ENCODE peak calls at places on chromosomes 4 and X, in five cellular contexts. One of them, this sample, is unnamed.

GRCh38 chr4:131091896-131092295 is 1995.9 kb downstream of the C4orf33 start:
- DNase-seq in WTC11: no peak
- DNase-seq in endothelial cell: no peak
- DNase-seq in brain microvascular endothelial cell: no peak
- DNase-seq in fibroblast of mammary gland: peak; percentile 44
- DNase-seq in this sample: no peak

GRCh38 chr4:108620933-108621905 is 843 bp downstream of the RPL34 start:
- DNase-seq in WTC11: no peak
- DNase-seq in endothelial cell: no peak
- DNase-seq in brain microvascular endothelial cell: no peak
- DNase-seq in fibroblast of mammary gland: peak; percentile 38
- DNase-seq in this sample: no peak

GRCh38 chr4:176774852-176775251 is 17.9 kb downstream of the VEGFC start:
- DNase-seq in WTC11: no peak
- DNase-seq in endothelial cell: no peak
- DNase-seq in brain microvascular endothelial cell: no peak
- DNase-seq in fibroblast of mammary gland: no peak
- DNase-seq in this sample: no peak

GRCh38 chrX:12975999-12976558 is 1.2 kb downstream of the TMSB4X start:
- DNase-seq in WTC11: peak; percentile 12
- DNase-seq in endothelial cell: no peak
- DNase-seq in brain microvascular endothelial cell: peak; percentile 16
- DNase-seq in fibroblast of mammary gland: no peak
- DNase-seq in this sample: peak; percentile 25

GRCh38 chrX:18721683-18722499 is 14.4 kb downstream of the PPEF1 start:
- DNase-seq in WTC11: no peak
- DNase-seq in endothelial cell: no peak
- DNase-seq in brain microvascular endothelial cell: no peak
- DNase-seq in fibroblast of mammary gland: no peak
- DNase-seq in this sample: no peak

GRCh38 chr4:14143892-14144291 is 516.4 kb upstream of the BOD1L1 start:
- DNase-seq in WTC11: no peak
- DNase-seq in endothelial cell: no peak
- DNase-seq in brain microvascular endothelial cell: no peak
- DNase-seq in fibroblast of mammary gland: peak; percentile 11
- DNase-seq in this sample: no peak

GRCh38 chr4:20253799-20254409 is 2.2 kb downstream of the SLIT2 start:
- DNase-seq in WTC11: peak; percentile 24
- DNase-seq in endothelial cell: peak; percentile 30
- DNase-seq in brain microvascular endothelial cell: no peak
- DNase-seq in fibroblast of mammary gland: no peak
- DNase-seq in this sample: no peak

GRCh38 chr4:153234923-153235322 is 30.7 kb downstream of the TRIM2 start:
- DNase-seq in WTC11: no peak
- DNase-seq in endothelial cell: no peak
- DNase-seq in brain microvascular endothelial cell: no peak
- DNase-seq in fibroblast of mammary gland: peak; percentile 80
- DNase-seq in this sample: no peak

GRCh38 chrX:134186362-134187121 is 50.4 kb upstream of the CCDC160 start:
- DNase-seq in WTC11: no peak
- DNase-seq in endothelial cell: no peak
- DNase-seq in brain microvascular endothelial cell: no peak
- DNase-seq in fibroblast of mammary gland: no peak
- DNase-seq in this sample: no peak

DNA sequence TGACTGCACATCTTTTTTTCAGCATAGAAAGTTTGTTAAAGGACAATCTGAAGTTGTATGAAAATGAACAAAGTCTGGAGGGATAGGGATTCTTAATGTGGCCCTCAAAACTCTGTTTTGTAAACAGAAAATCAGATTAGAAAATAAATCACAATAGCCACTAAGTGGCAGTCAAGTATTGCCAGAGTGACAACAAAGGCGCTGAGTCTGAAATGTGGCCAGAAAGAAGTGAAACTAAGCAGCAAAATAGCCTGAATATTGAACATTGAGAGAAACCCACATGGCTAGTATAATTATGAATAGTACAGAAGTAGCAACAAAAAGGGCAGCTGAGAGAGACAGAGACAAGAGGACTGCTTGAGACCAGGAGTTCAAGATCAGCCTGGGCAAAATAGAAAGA is 81.1 kb upstream of the CT45A1 start:
- DNase-seq in WTC11: no peak
- DNase-seq in endothelial cell: no peak
- DNase-seq in brain microvascular endothelial cell: no peak
- DNase-seq in fibroblast of mammary gland: no peak
- DNase-seq in this sample: no peak
- TF ChIP-seq CTCF in WTC11: no peak
- TF ChIP-seq CTCF in endothelial cell: no peak
- TF ChIP-seq CTCF in brain microvascular endothelial cell: no peak
- TF ChIP-seq CTCF in fibroblast of mammary gland: no peak
- TF ChIP-seq CTCF in this sample: no peak

DNA sequence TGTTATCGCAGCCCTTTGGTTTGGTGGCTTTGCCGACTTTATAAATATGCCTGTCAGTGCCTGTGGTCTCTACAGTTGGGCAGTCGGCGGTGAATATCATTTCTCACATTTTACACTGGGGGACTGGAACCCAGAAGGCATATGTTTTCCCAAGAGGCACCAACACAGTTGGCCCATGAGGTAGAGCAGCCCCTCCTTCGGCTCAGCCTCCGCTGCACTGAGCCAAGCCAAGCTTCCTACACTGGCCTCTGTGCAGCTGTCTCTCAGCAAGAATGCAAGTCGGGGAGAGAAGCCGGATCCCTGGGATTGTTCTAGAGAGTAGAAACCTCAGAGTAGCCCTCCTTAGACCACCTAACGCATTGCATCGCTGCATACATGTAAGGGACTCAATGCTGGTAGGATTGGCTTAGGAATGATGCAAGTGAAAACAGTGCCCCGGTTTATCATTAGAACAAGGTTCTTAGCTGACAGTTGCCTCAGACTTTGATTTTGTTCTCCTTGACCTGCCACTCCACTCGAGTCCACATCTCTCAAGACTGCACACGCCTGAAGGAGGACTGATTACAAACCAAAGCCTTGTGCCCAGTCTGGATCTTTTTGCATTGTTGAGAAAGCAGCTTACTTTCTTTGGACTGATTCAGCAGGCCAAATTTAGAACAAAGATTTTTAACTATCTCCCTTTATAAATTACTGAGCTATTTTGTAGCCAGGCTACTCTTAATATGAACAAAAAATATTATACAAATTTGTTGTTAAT is 125.4 kb downstream of the PTTG2 start:
- DNase-seq in WTC11: no peak
- DNase-seq in endothelial cell: no peak
- DNase-seq in brain microvascular endothelial cell: no peak
- DNase-seq in fibroblast of mammary gland: no peak
- DNase-seq in this sample: no peak
- TF ChIP-seq CTCF in WTC11: no peak
- TF ChIP-seq CTCF in endothelial cell: no peak
- TF ChIP-seq CTCF in brain microvascular endothelial cell: no peak
- TF ChIP-seq CTCF in fibroblast of mammary gland: no peak
- TF ChIP-seq CTCF in this sample: no peak

GRCh38 chr4:101355767-101356702 is 8.7 kb upstream of the PPP3CA start:
- DNase-seq in WTC11: no peak
- DNase-seq in endothelial cell: no peak
- DNase-seq in brain microvascular endothelial cell: peak; percentile 77
- DNase-seq in fibroblast of mammary gland: peak; percentile 91
- DNase-seq in this sample: no peak
- TF ChIP-seq CTCF in WTC11: no peak
- TF ChIP-seq CTCF in endothelial cell: no peak
- TF ChIP-seq CTCF in brain microvascular endothelial cell: no peak
- TF ChIP-seq CTCF in fibroblast of mammary gland: no peak
- TF ChIP-seq CTCF in this sample: no peak

DNA sequence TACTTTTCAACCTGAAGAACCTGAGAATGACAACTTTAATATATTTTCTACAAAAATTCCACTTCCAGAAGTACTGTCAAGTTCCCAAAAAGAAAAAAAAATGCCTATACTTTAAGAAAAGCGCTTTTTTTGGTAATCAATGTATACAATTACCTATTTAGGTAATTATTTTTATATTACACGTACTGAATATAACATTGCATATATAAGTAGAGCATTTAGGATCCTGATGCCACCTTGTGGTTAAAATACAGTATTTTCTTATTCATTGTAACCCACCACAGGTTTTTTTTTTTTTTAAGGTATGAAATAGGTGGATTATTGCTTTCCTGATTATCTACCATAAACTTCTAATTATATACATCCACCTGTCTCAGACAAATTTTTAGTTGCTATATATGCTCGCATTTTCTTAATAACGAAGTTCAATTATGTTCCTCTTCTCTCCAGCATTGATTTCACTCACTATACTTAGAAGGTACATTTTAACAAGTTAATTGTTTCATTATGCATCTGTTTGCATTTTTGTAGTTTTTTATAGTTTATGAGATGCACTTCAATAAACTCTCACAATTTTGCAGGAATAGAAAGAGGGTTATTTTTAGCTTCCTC is 5.2 kb downstream of the MAP9 start:
- DNase-seq in WTC11: no peak
- DNase-seq in endothelial cell: no peak
- DNase-seq in brain microvascular endothelial cell: no peak
- DNase-seq in fibroblast of mammary gland: peak; percentile 53
- DNase-seq in this sample: no peak
- TF ChIP-seq CTCF in WTC11: peak; percentile 28
- TF ChIP-seq CTCF in endothelial cell: peak; percentile 71
- TF ChIP-seq CTCF in brain microvascular endothelial cell: no peak
- TF ChIP-seq CTCF in fibroblast of mammary gland: peak; percentile 46
- TF ChIP-seq CTCF in this sample: peak; percentile 79

DNA sequence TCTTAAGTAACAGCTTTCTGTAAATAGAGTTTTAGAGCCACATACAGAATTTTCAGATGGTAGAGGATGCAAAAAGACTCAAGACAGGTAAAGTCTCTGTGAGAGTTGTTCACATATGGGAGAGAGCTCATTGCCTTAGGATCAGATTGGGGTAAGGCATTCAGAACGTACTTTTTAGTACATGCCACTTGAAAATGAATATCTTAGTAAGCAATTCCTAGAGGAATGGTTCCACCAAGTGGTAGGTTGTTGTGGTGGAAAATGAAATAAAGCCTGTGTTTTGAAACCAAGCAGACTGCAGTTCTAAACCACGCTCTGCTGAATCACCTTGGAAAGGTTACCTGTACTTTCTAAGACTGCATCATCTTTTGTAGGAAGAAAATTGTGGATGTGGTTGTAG is 547.0 kb upstream of the LCORL start:
- DNase-seq in WTC11: no peak
- DNase-seq in endothelial cell: no peak
- DNase-seq in brain microvascular endothelial cell: no peak
- DNase-seq in fibroblast of mammary gland: peak; percentile 1
- DNase-seq in this sample: no peak
- TF ChIP-seq CTCF in WTC11: no peak
- TF ChIP-seq CTCF in endothelial cell: no peak
- TF ChIP-seq CTCF in brain microvascular endothelial cell: no peak
- TF ChIP-seq CTCF in fibroblast of mammary gland: no peak
- TF ChIP-seq CTCF in this sample: peak; percentile 59